ENCODE peak calls at places on chromosomes 6 and 20, in six cellular contexts. Y is endothelial cell; A is ELR; H is CD8-positive, alpha-beta memory T cell; X is small intestine; N is cardiac muscle cell. B is an unnamed sample.

GRCh38 chr6:73768630-73769029 is 72.6 kb downstream of the CD109 start:
- DNase-seq in X (no peak), H (no peak), Y (no peak), A (no peak), N (no peak), B (no peak)

GRCh38 chr20:571754-572331 is 28.3 kb upstream of the CSNK2A1 start:
- DNase-seq in X (peak; percentile 42), N (peak; percentile 70), A (no peak), H (no peak), Y (peak; percentile 50), B (peak; percentile 48)

GRCh38 chr6:68658338-68658737 is 23.3 kb downstream of the ADGRB3 start:
- DNase-seq in X (no peak), Y (no peak), A (no peak), N (no peak), H (no peak), B (no peak)

GRCh38 chr6:138205437-138206094 is 12.7 kb downstream of the PBOV1 start:
- DNase-seq in X (no peak), Y (no peak), H (no peak), N (no peak), A (no peak), B (no peak)

GRCh38 chr6:168908887-168909286 is 344.8 kb downstream of the THBS2 start:
- DNase-seq in H (no peak), A (peak; percentile 70), N (peak; percentile 81), Y (no peak), X (no peak), B (no peak)

GRCh38 chr20:1844723-1845523 is 50.3 kb upstream of the SIRPA start:
- DNase-seq in N (peak; percentile 92), Y (no peak), X (no peak), A (no peak), H (peak; percentile 9), B (no peak)

GRCh38 chr6:16948376-16948775 is 153.5 kb upstream of the STMND1 start:
- DNase-seq in A (no peak), Y (no peak), N (peak; percentile 51), X (no peak), H (no peak), B (no peak)

GRCh38 chr6:166595061-166595780 is 8.7 kb upstream of the RAMACL start:
- DNase-seq in A (peak; percentile 58), X (no peak), N (peak; percentile 90), Y (no peak), H (no peak), B (no peak)

GRCh38 chr20:23080521-23080920 is 5.6 kb downstream of the CD93 start:
- DNase-seq in N (no peak), H (no peak), X (no peak), A (no peak), Y (no peak), B (no peak)

GRCh38 chr6:11798096-11798495 is 19.5 kb upstream of the ADTRP start:
- DNase-seq in N (no peak), H (no peak), Y (no peak), X (no peak), A (no peak), B (no peak)

GRCh38 chr20:24773751-24774201 is 175.3 kb upstream of the CST7 start:
- DNase-seq in A (peak; percentile 84), H (no peak), N (peak; percentile 35), Y (no peak), X (no peak), B (no peak)

GRCh38 chr20:45861157-45862075 is 4.0 kb downstream of the ZSWIM3 start:
- DNase-seq in Y (no peak), N (no peak), X (peak; percentile 78), A (no peak), H (no peak), B (no peak)

GRCh38 chr6:119241124-119241491 is 108.5 kb downstream of the MAN1A1 start:
- DNase-seq in A (no peak), Y (no peak), N (peak; percentile 52), X (peak; percentile 44), H (no peak), B (no peak)

GRCh38 chr6:5827061-5828037 is 179.4 kb downstream of the NRN1 start:
- DNase-seq in X (no peak), N (no peak), H (no peak), A (no peak), Y (no peak), B (no peak)

GRCh38 chr20:64077094-64077493 is 2.2 kb downstream of the RGS19 start:
- DNase-seq in A (no peak), N (no peak), X (no peak), Y (no peak), H (no peak), B (no peak)

GRCh38 chr6:2817778-2818443 is 23.8 kb downstream of the SERPINB1 start:
- DNase-seq in X (peak; percentile 60), Y (no peak), H (no peak), N (peak; percentile 54), A (peak; percentile 70), B (no peak)

GRCh38 chr20:3658019-3658707 is 5.0 kb downstream of the GFRA4 start:
- DNase-seq in X (no peak), H (no peak), Y (no peak), N (no peak), A (no peak), B (no peak)

GRCh38 chr20:36017034-36017951 is 48.9 kb downstream of the CNBD2 start:
- DNase-seq in A (peak; percentile 56), Y (no peak), X (no peak), H (no peak), N (peak; percentile 84), B (no peak)

GRCh38 chr6:22785036-22785435 is 215.7 kb downstream of the HDGFL1 start:
- DNase-seq in Y (peak; percentile 10), A (no peak), H (no peak), N (peak; percentile 49), X (no peak), B (peak; percentile 52)

GRCh38 chr20:39029324-39029820 is 67.2 kb downstream of the DHX35 start:
- DNase-seq in N (no peak), A (no peak), H (no peak), Y (no peak), X (no peak), B (no peak)